ENCODE peak calls at places on chromosomes 16 and 17, in six cellular contexts. Y is mesenchymal stem cell; X is tibial nerve; S is cardiac muscle cell; G is CD8-positive, alpha-beta T cell; E is A549. B is an unnamed sample.

GRCh38 chr17:17348872-17349723 is 45.9 kb downstream of the NT5M start:
- DNase-seq in Y (no peak), X (no peak), S (peak; percentile 56), G (no peak), E (no peak), B (no peak)

GRCh38 chr16:25747160-25747758 is 55.5 kb downstream of the HS3ST4 start:
- DNase-seq in Y (no peak), X (no peak), S (no peak), G (no peak), E (no peak), B (no peak)

GRCh38 chr17:17525331-17525730 is 29.1 kb upstream of the RASD1 start:
- DNase-seq in Y (no peak), X (no peak), S (no peak), G (no peak), E (no peak), B (no peak)

GRCh38 chr17:75244133-75244866 is 17.1 kb downstream of the GGA3 start:
- DNase-seq in Y (no peak), X (no peak), S (no peak), G (no peak), E (no peak), B (no peak)

GRCh38 chr17:491086-492014 is 138.7 kb upstream of the RPH3AL start:
- DNase-seq in Y (peak; percentile 81), X (no peak), S (peak; percentile 73), G (peak; percentile 33), E (peak; percentile 41), B (peak; percentile 59)

GRCh38 chr17:58686980-58687379 is 4.9 kb downstream of the TEX14 start:
- DNase-seq in Y (no peak), X (no peak), S (no peak), G (no peak), E (no peak), B (no peak)

GRCh38 chr16:24478401-24478800 is 61.0 kb upstream of the RBBP6 start:
- DNase-seq in Y (no peak), X (no peak), S (no peak), G (no peak), E (no peak), B (no peak)

GRCh38 chr17:45976755-45977505 is 22.1 kb upstream of the STH start:
- DNase-seq in Y (peak; percentile 36), X (no peak), S (peak; percentile 40), G (no peak), E (no peak), B (peak; percentile 48)

GRCh38 chr16:57999971-58000705 is at the start of gene ZNF319:
- DNase-seq in Y (no peak), X (no peak), S (no peak), G (peak; percentile 18), E (no peak), B (no peak)

GRCh38 chr17:64491034-64491860 is 5.6 kb downstream of the POLG2 start:
- DNase-seq in Y (peak; percentile 52), X (no peak), S (peak; percentile 67), G (peak; percentile 47), E (no peak), B (peak; percentile 63)

GRCh38 chr17:39096435-39097158 is 54.8 kb downstream of the PLXDC1 start:
- DNase-seq in Y (no peak), X (no peak), S (no peak), G (peak; percentile 33), E (no peak), B (no peak)

GRCh38 chr16:12584488-12585233 is 219.0 kb downstream of the CPPED1 start:
- DNase-seq in Y (no peak), X (no peak), S (peak; percentile 5), G (no peak), E (no peak), B (no peak)

GRCh38 chr17:35342207-35342744 is 31.1 kb downstream of the SLFN11 start:
- DNase-seq in Y (no peak), X (no peak), S (no peak), G (no peak), E (no peak), B (no peak)

GRCh38 chr17:73192894-73193701 is at the start of gene COG1:
- DNase-seq in Y (peak; percentile 92), X (peak; percentile 75), S (peak; percentile 92), G (peak; percentile 80), E (peak; percentile 96), B (peak; percentile 88)

GRCh38 chr17:70259400-70259799 is 90.1 kb downstream of the KCNJ2 start:
- DNase-seq in Y (no peak), X (no peak), S (no peak), G (no peak), E (no peak), B (no peak)

GRCh38 chr17:42548070-42548837 is 4.5 kb upstream of the HSD17B1 start:
- DNase-seq in Y (peak; percentile 53), X (no peak), S (peak; percentile 60), G (peak; percentile 84), E (peak; percentile 96), B (no peak)

GRCh38 chr16:67701420-67701819 is 17.7 kb downstream of the GFOD2 start:
- DNase-seq in Y (no peak), X (no peak), S (no peak), G (no peak), E (no peak), B (no peak)

GRCh38 chr16:11257131-11257938 is 1.3 kb upstream of the SOCS1 start:
- DNase-seq in Y (peak; percentile 87), X (peak; percentile 86), S (peak; percentile 87), G (peak; percentile 60), E (peak; percentile 91), B (peak; percentile 70)

GRCh38 chr17:76866774-76867577 is 1.2 kb upstream of the MGAT5B start:
- DNase-seq in Y (peak; percentile 68), X (no peak), S (peak; percentile 30), G (no peak), E (no peak), B (peak; percentile 75)

GRCh38 chr16:53664724-53665345 is 38.8 kb downstream of the RPGRIP1L start:
- DNase-seq in Y (peak; percentile 47), X (no peak), S (peak; percentile 91), G (no peak), E (no peak), B (peak; percentile 74)

GRCh38 chr16:69187891-69188451 is 1.0 kb downstream of the SNTB2 start:
- DNase-seq in Y (peak; percentile 66), X (peak; percentile 48), S (peak; percentile 44), G (peak; percentile 34), E (peak; percentile 47), B (peak; percentile 54)

GRCh38 chr17:27569257-27569722 is 61.7 kb upstream of the LGALS9 start:
- DNase-seq in Y (no peak), X (no peak), S (peak; percentile 39), G (peak; percentile 49), E (peak; percentile 65), B (peak; percentile 35)

GRCh38 chr17:76075364-76076099 is 951 bp downstream of the GALR2 start:
- DNase-seq in Y (peak; percentile 30), X (no peak), S (no peak), G (peak; percentile 28), E (peak; percentile 57), B (no peak)

GRCh38 chr17:63035695-63036094 is 69.7 kb downstream of the TANC2 start:
- DNase-seq in Y (no peak), X (no peak), S (no peak), G (no peak), E (no peak), B (peak; percentile 81)

GRCh38 chr17:63035271-63035670 is 69.2 kb downstream of the TANC2 start:
- DNase-seq in Y (no peak), X (no peak), S (peak; percentile 67), G (no peak), E (no peak), B (peak; percentile 85)

GRCh38 chr17:63032141-63032540 is 66.1 kb downstream of the TANC2 start:
- DNase-seq in Y (no peak), X (no peak), S (no peak), G (no peak), E (no peak), B (no peak)

GRCh38 chr17:63029520-63029919 is 63.5 kb downstream of the TANC2 start:
- DNase-seq in Y (peak; percentile 11), X (no peak), S (peak; percentile 34), G (no peak), E (no peak), B (peak; percentile 41)

DNA sequence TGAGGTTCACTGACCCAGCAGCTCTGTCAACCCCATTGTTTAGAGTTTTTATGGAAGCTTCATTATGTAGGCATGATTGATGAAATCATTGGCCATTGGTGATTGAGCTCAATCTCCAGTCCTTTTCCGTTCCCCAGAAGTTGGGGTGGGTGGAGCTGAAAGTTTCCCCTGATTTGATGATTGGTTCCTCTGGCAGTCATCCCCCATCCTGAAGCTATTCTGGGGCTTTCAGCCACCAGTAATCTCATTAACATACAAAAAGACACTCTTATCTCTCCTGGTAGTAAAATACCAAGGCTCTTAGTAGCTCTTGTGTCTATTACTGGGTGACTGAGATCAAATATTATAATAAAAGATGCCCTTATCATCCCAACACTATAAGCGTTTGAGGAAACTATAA is 67.1 kb downstream of the TANC2 start:
- DNase-seq in Y (no peak), X (no peak), S (no peak), G (no peak), E (no peak), B (no peak)
- H3K4me1 ChIP-seq in Y (no peaks in the 10 kb centered on the region), X (peaks cover 10% of the 10 kb centered on the region), S (peaks cover 13% of the 10 kb centered on the region), G (no peaks in the 10 kb centered on the region), E (peaks cover 52% of the 10 kb centered on the region), B (no peaks in the 10 kb centered on the region)

DNA sequence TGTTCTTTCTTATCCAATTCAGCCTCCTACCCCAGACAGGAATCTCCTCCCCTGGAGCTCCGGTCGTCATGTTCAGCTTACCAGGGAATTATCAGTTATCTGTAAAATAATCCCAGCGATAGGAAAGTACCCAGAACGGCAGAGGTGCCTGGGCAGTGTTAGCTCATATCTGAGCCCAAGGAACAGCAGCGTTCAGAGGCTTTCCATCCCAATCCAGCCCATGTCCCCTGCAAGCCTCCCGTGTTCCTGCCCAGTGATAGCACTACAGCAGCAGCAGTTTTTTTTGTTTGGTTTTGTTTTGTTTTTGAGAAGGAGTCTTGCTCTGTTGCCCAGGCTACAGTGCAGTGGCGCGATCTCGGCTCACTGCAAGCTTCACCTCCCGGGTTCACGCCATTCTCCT is 158.2 kb downstream of the CMIP start:
- DNase-seq in Y (no peak), X (no peak), S (no peak), G (no peak), E (no peak), B (no peak)
- H3K4me1 ChIP-seq in Y (peaks cover 26% of the 10 kb centered on the region), X (peaks cover 25% of the 10 kb centered on the region), S (peaks cover 9% of the 10 kb centered on the region), G (no peaks in the 10 kb centered on the region), E (peaks cover 90% of the 10 kb centered on the region), B (no peaks in the 10 kb centered on the region)

GRCh38 chr16:89143911-89144675 is 27.5 kb upstream of the CDH15 start:
- DNase-seq in Y (no peak), X (no peak), S (no peak), G (no peak), E (no peak), B (no peak)

GRCh38 chr16:89146211-89147005 is 25.1 kb upstream of the CDH15 start:
- DNase-seq in Y (no peak), X (no peak), S (no peak), G (no peak), E (no peak), B (no peak)

GRCh38 chr16:89145406-89146161 is 26.0 kb upstream of the CDH15 start:
- DNase-seq in Y (no peak), X (no peak), S (no peak), G (no peak), E (no peak), B (no peak)

GRCh38 chr16:89143201-89143741 is 28.3 kb upstream of the CDH15 start:
- DNase-seq in Y (no peak), X (no peak), S (no peak), G (no peak), E (no peak), B (no peak)

GRCh38 chr16:89144681-89145080 is 26.9 kb upstream of the CDH15 start:
- DNase-seq in Y (no peak), X (no peak), S (no peak), G (no peak), E (no peak), B (no peak)
- H3K4me1 ChIP-seq in Y (no peaks in the 10 kb centered on the region), X (no peaks in the 10 kb centered on the region), S (no peaks in the 10 kb centered on the region), G (no peaks in the 10 kb centered on the region), E (no peaks in the 10 kb centered on the region), B (no peaks in the 10 kb centered on the region)

GRCh38 chr16:72875291-72876036 is 172.5 kb downstream of the ZFHX3 start:
- DNase-seq in Y (peak; percentile 22), X (no peak), S (no peak), G (no peak), E (no peak), B (no peak)
- H3K4me1 ChIP-seq in Y (peaks cover 11% of the 10 kb centered on the region), X (peaks cover 35% of the 10 kb centered on the region), S (no peaks in the 10 kb centered on the region), G (no peaks in the 10 kb centered on the region), E (peaks cover 43% of the 10 kb centered on the region), B (peaks cover 24% of the 10 kb centered on the region)

B was measured in fibroblast of lung.